ENCODE peak calls at places on chromosomes 5 and 9, in nine cellular contexts. One of them, this sample, is unnamed.

GRCh38 chr9:85200726-85201402 is 531.3 kb downstream of the NTRK2 start:
- DNase-seq in PC-3: peak
- DNase-seq in PC-9: no peak
- DNase-seq in brain microvascular endothelial cell: peak
- DNase-seq in coronary artery: no peak
- DNase-seq in lung: no peak
- DNase-seq in astrocyte: peak
- DNase-seq in HFFc6: no peak
- DNase-seq in fibroblast of lung: peak
- DNase-seq in this sample: peak

GRCh38 chr5:126101901-126102300 is 321.3 kb upstream of the GRAMD2B start:
- DNase-seq in HFFc6: no peak
- DNase-seq in brain microvascular endothelial cell: no peak
- DNase-seq in PC-3: no peak
- DNase-seq in astrocyte: no peak
- DNase-seq in lung: no peak
- DNase-seq in PC-9: no peak
- DNase-seq in fibroblast of lung: no peak
- DNase-seq in coronary artery: no peak
- DNase-seq in this sample: no peak

GRCh38 chr5:138657360-138657759 is 82.2 kb upstream of the HSPA9 start:
- DNase-seq in lung: no peak
- DNase-seq in astrocyte: no peak
- DNase-seq in PC-9: no peak
- DNase-seq in HFFc6: no peak
- DNase-seq in PC-3: no peak
- DNase-seq in coronary artery: no peak
- DNase-seq in fibroblast of lung: no peak
- DNase-seq in brain microvascular endothelial cell: no peak
- DNase-seq in this sample: no peak

GRCh38 chr9:123928471-123929176 is 1.3 kb downstream of the DENND1A start:
- DNase-seq in brain microvascular endothelial cell: no peak
- DNase-seq in coronary artery: peak
- DNase-seq in PC-9: no peak
- DNase-seq in HFFc6: peak
- DNase-seq in fibroblast of lung: peak
- DNase-seq in astrocyte: peak
- DNase-seq in lung: no peak
- DNase-seq in PC-3: peak
- DNase-seq in this sample: peak

GRCh38 chr9:109989296-109989695 is 209.3 kb downstream of the PALM2AKAP2 start:
- DNase-seq in PC-3: no peak
- DNase-seq in PC-9: no peak
- DNase-seq in astrocyte: peak
- DNase-seq in lung: no peak
- DNase-seq in coronary artery: no peak
- DNase-seq in brain microvascular endothelial cell: peak
- DNase-seq in fibroblast of lung: peak
- DNase-seq in HFFc6: peak
- DNase-seq in this sample: peak

GRCh38 chr9:5764130-5764868 is 68.6 kb downstream of the ERMP1 start:
- DNase-seq in fibroblast of lung: no peak
- DNase-seq in lung: no peak
- DNase-seq in coronary artery: no peak
- DNase-seq in brain microvascular endothelial cell: no peak
- DNase-seq in astrocyte: no peak
- DNase-seq in HFFc6: no peak
- DNase-seq in PC-3: no peak
- DNase-seq in PC-9: no peak
- DNase-seq in this sample: no peak

GRCh38 chr5:3234566-3234965 is 361.1 kb upstream of the IRX1 start:
- DNase-seq in PC-9: no peak
- DNase-seq in HFFc6: no peak
- DNase-seq in astrocyte: no peak
- DNase-seq in lung: no peak
- DNase-seq in fibroblast of lung: no peak
- DNase-seq in brain microvascular endothelial cell: no peak
- DNase-seq in coronary artery: no peak
- DNase-seq in PC-3: no peak
- DNase-seq in this sample: no peak

GRCh38 chr5:65059681-65060598 is 291.2 kb downstream of the CWC27 start:
- DNase-seq in fibroblast of lung: peak
- DNase-seq in PC-3: no peak
- DNase-seq in HFFc6: peak
- DNase-seq in lung: no peak
- DNase-seq in coronary artery: no peak
- DNase-seq in astrocyte: peak
- DNase-seq in brain microvascular endothelial cell: peak
- DNase-seq in PC-9: no peak
- DNase-seq in this sample: peak

GRCh38 chr9:97046228-97046627 is 7.3 kb upstream of the CTSV start:
- DNase-seq in PC-9: peak
- DNase-seq in coronary artery: no peak
- DNase-seq in fibroblast of lung: peak
- DNase-seq in astrocyte: peak
- DNase-seq in HFFc6: no peak
- DNase-seq in brain microvascular endothelial cell: no peak
- DNase-seq in PC-3: peak
- DNase-seq in lung: peak
- DNase-seq in this sample: peak

GRCh38 chr5:9358961-9359686 is 186.8 kb downstream of the SEMA5A start:
- DNase-seq in HFFc6: peak
- DNase-seq in coronary artery: no peak
- DNase-seq in PC-9: no peak
- DNase-seq in lung: no peak
- DNase-seq in brain microvascular endothelial cell: peak
- DNase-seq in PC-3: peak
- DNase-seq in fibroblast of lung: peak
- DNase-seq in astrocyte: peak
- DNase-seq in this sample: peak

GRCh38 chr5:652023-652515 is 39.9 kb downstream of the CEP72 start:
- DNase-seq in HFFc6: no peak
- DNase-seq in astrocyte: no peak
- DNase-seq in fibroblast of lung: no peak
- DNase-seq in PC-3: no peak
- DNase-seq in PC-9: no peak
- DNase-seq in brain microvascular endothelial cell: no peak
- DNase-seq in lung: no peak
- DNase-seq in coronary artery: no peak
- DNase-seq in this sample: no peak

GRCh38 chr9:127523312-127523851 is 72.1 kb downstream of the LRSAM1 start:
- DNase-seq in PC-3: peak
- DNase-seq in coronary artery: peak
- DNase-seq in brain microvascular endothelial cell: peak
- DNase-seq in astrocyte: no peak
- DNase-seq in fibroblast of lung: peak
- DNase-seq in PC-9: no peak
- DNase-seq in HFFc6: no peak
- DNase-seq in lung: no peak
- DNase-seq in this sample: peak

GRCh38 chr9:71814805-71815204 is 46.5 kb upstream of the CEMIP2 start:
- DNase-seq in HFFc6: no peak
- DNase-seq in PC-9: no peak
- DNase-seq in astrocyte: no peak
- DNase-seq in coronary artery: no peak
- DNase-seq in lung: no peak
- DNase-seq in PC-3: no peak
- DNase-seq in brain microvascular endothelial cell: no peak
- DNase-seq in fibroblast of lung: no peak
- DNase-seq in this sample: peak

GRCh38 chr5:33671700-33672291 is 220.0 kb downstream of the ADAMTS12 start:
- DNase-seq in HFFc6: no peak
- DNase-seq in fibroblast of lung: no peak
- DNase-seq in brain microvascular endothelial cell: no peak
- DNase-seq in coronary artery: no peak
- DNase-seq in lung: no peak
- DNase-seq in PC-9: no peak
- DNase-seq in PC-3: no peak
- DNase-seq in astrocyte: no peak
- DNase-seq in this sample: no peak

GRCh38 chr9:121947683-121948300 is 145.3 kb downstream of the TTLL11 start:
- DNase-seq in lung: peak
- DNase-seq in HFFc6: no peak
- DNase-seq in coronary artery: no peak
- DNase-seq in astrocyte: no peak
- DNase-seq in PC-3: no peak
- DNase-seq in PC-9: no peak
- DNase-seq in brain microvascular endothelial cell: no peak
- DNase-seq in fibroblast of lung: no peak
- DNase-seq in this sample: no peak

DNA sequence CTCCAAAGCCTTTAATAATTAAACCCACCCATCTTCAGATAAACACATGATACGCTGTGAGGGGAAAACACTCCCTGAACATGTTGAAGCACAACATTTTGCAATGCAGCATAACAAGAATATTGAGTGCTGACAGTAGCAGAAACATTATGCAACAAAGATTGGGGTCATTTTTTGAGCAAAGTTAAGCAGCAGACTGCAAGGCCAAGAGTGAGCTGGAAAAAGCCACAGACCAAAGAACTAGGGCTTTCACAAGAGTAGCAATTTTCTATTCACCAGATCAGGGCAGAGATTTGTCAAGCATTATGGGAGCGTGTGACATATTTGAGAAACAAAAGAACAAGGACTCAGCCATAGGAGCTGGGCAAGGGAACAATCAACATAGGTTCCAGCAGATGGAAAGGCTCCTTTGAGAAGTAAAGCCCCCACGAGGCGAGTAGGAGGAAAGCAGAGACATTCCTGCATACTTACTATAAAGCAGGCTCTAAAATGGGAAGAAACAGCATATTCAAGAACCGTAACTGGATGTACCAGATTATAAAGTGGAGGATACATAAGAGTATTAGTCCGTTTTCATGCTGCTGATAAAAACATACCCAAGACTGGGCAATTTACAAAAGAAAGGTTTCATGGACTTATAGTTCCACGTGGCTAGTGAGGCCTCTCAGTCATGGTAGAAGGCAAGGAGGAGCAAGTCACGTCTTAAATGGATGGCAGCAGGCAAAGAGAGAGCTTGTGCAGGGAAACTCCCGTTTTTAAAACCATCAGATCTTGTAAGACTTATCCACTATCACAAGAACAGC is 4.8 kb upstream of the TTC23L start:
- DNase-seq in lung: no peak
- DNase-seq in PC-9: no peak
- DNase-seq in coronary artery: no peak
- DNase-seq in astrocyte: no peak
- DNase-seq in PC-3: no peak
- DNase-seq in HFFc6: no peak
- DNase-seq in brain microvascular endothelial cell: no peak
- DNase-seq in fibroblast of lung: no peak
- DNase-seq in this sample: peak
- TF ChIP-seq CTCF in lung: no peak
- TF ChIP-seq CTCF in PC-9: no peak
- TF ChIP-seq CTCF in coronary artery: no peak
- TF ChIP-seq CTCF in astrocyte: no peak
- TF ChIP-seq CTCF in PC-3: no peak
- TF ChIP-seq CTCF in HFFc6: no peak
- TF ChIP-seq CTCF in brain microvascular endothelial cell: peak
- TF ChIP-seq CTCF in fibroblast of lung: no peak
- TF ChIP-seq CTCF in this sample: no peak

GRCh38 chr5:146643805-146644204 is 127.8 kb upstream of the GPR151 start:
- DNase-seq in lung: no peak
- DNase-seq in fibroblast of lung: no peak
- DNase-seq in PC-9: no peak
- DNase-seq in coronary artery: no peak
- DNase-seq in brain microvascular endothelial cell: no peak
- DNase-seq in PC-3: no peak
- DNase-seq in astrocyte: no peak
- DNase-seq in HFFc6: no peak
- DNase-seq in this sample: no peak

GRCh38 chr5:146647656-146648199 is 131.7 kb upstream of the GPR151 start:
- DNase-seq in fibroblast of lung: peak
- DNase-seq in PC-9: no peak
- DNase-seq in HFFc6: no peak
- DNase-seq in astrocyte: peak
- DNase-seq in PC-3: no peak
- DNase-seq in coronary artery: no peak
- DNase-seq in brain microvascular endothelial cell: no peak
- DNase-seq in lung: no peak
- DNase-seq in this sample: peak

GRCh38 chr5:146644811-146645210 is 128.8 kb upstream of the GPR151 start:
- DNase-seq in coronary artery: no peak
- DNase-seq in lung: no peak
- DNase-seq in astrocyte: no peak
- DNase-seq in PC-9: no peak
- DNase-seq in PC-3: no peak
- DNase-seq in fibroblast of lung: no peak
- DNase-seq in HFFc6: no peak
- DNase-seq in brain microvascular endothelial cell: no peak
- DNase-seq in this sample: no peak

GRCh38 chr5:146645382-146645781 is 129.4 kb upstream of the GPR151 start:
- DNase-seq in coronary artery: no peak
- DNase-seq in lung: no peak
- DNase-seq in astrocyte: no peak
- DNase-seq in brain microvascular endothelial cell: no peak
- DNase-seq in fibroblast of lung: no peak
- DNase-seq in PC-3: no peak
- DNase-seq in PC-9: no peak
- DNase-seq in HFFc6: no peak
- DNase-seq in this sample: no peak

GRCh38 chr5:146646441-146646840 is 130.5 kb upstream of the GPR151 start:
- DNase-seq in fibroblast of lung: no peak
- DNase-seq in PC-3: no peak
- DNase-seq in astrocyte: no peak
- DNase-seq in brain microvascular endothelial cell: no peak
- DNase-seq in PC-9: no peak
- DNase-seq in lung: no peak
- DNase-seq in HFFc6: no peak
- DNase-seq in coronary artery: no peak
- DNase-seq in this sample: no peak
- TF ChIP-seq CTCF in fibroblast of lung: no peak
- TF ChIP-seq CTCF in PC-3: peak
- TF ChIP-seq CTCF in astrocyte: no peak
- TF ChIP-seq CTCF in brain microvascular endothelial cell: no peak
- TF ChIP-seq CTCF in PC-9: no peak
- TF ChIP-seq CTCF in lung: no peak
- TF ChIP-seq CTCF in HFFc6: no peak
- TF ChIP-seq CTCF in coronary artery: no peak
- TF ChIP-seq CTCF in this sample: no peak

DNA sequence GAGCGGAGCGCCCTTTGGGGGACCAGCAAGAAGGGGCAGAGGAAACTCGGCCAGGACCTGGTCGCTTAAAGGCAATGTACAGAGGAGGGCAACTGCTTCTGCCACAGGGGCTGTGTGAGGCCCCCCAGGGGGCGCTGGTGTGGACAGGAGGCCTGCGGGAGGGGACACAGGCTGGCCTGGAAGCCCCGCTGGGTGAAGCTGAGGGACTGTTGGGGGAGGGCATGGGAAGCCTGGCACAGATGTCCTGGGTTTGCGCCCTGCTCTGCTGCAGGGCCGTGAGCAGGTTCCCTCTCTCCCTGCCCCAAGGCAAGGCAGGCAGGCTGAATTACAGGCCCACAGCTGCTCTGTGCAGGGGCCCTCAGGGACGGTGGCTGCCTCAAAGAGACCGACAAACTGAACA is 5.4 kb downstream of the MED22 start:
- DNase-seq in lung: no peak
- DNase-seq in brain microvascular endothelial cell: no peak
- DNase-seq in PC-9: no peak
- DNase-seq in coronary artery: no peak
- DNase-seq in fibroblast of lung: no peak
- DNase-seq in astrocyte: no peak
- DNase-seq in PC-3: no peak
- DNase-seq in HFFc6: no peak
- DNase-seq in this sample: no peak
- TF ChIP-seq CTCF in lung: no peak
- TF ChIP-seq CTCF in brain microvascular endothelial cell: peak
- TF ChIP-seq CTCF in PC-9: no peak
- TF ChIP-seq CTCF in coronary artery: no peak
- TF ChIP-seq CTCF in fibroblast of lung: no peak
- TF ChIP-seq CTCF in astrocyte: no peak
- TF ChIP-seq CTCF in PC-3: peak
- TF ChIP-seq CTCF in HFFc6: peak
- TF ChIP-seq CTCF in this sample: peak

GRCh38 chr5:1883120-1883924 is 597 bp upstream of the IRX4 start:
- DNase-seq in fibroblast of lung: no peak
- DNase-seq in lung: no peak
- DNase-seq in astrocyte: no peak
- DNase-seq in HFFc6: no peak
- DNase-seq in coronary artery: no peak
- DNase-seq in brain microvascular endothelial cell: no peak
- DNase-seq in PC-3: peak
- DNase-seq in PC-9: no peak
- DNase-seq in this sample: no peak
- TF ChIP-seq CTCF in fibroblast of lung: no peak
- TF ChIP-seq CTCF in lung: no peak
- TF ChIP-seq CTCF in astrocyte: no peak
- TF ChIP-seq CTCF in HFFc6: peak
- TF ChIP-seq CTCF in coronary artery: no peak
- TF ChIP-seq CTCF in brain microvascular endothelial cell: peak
- TF ChIP-seq CTCF in PC-3: no peak
- TF ChIP-seq CTCF in PC-9: no peak
- TF ChIP-seq CTCF in this sample: no peak

This sample was measured in cardiac fibroblast.